ENCODE peak calls at places on chromosomes 6 and 20, in seven cellular contexts. S, R, D, W, U, Q and H are unnamed samples.
A peak's percentile ranks its signal among the peaks of the same experiment; 100 is the strongest.

GRCh38 chr20:14616003-14616402 is 278.6 kb upstream of the FLRT3 start:
- DNase-seq in S (no peak), R (no peak), D (no peak), W (no peak), U (no peak), Q (no peak), H (no peak)

GRCh38 chr6:23301546-23301945 is 732.2 kb downstream of the HDGFL1 start:
- DNase-seq in S (no peak), R (no peak), D (no peak), W (no peak), U (no peak), Q (no peak), H (no peak)

GRCh38 chr20:38177201-38177600 is 12.1 kb upstream of the TGM2 start:
- DNase-seq in S (no peak), R (no peak), D (no peak), W (no peak), U (no peak), Q (no peak), H (no peak)

GRCh38 chr20:24998631-24999445 is 6.3 kb upstream of the APMAP start:
- DNase-seq in S (peak; percentile 30), R (no peak), D (no peak), W (no peak), U (no peak), Q (peak; percentile 17), H (no peak)

GRCh38 chr6:146868671-146869209 is 270.0 kb downstream of the ADGB start:
- DNase-seq in S (no peak), R (no peak), D (no peak), W (no peak), U (no peak), Q (no peak), H (no peak)

GRCh38 chr6:56570434-56571359 is 72.0 kb downstream of the DST start:
- DNase-seq in S (no peak), R (peak; percentile 16), D (no peak), W (peak; percentile 20), U (no peak), Q (no peak), H (no peak)

GRCh38 chr20:10508060-10508459 is 73.0 kb downstream of the SLX4IP start:
- DNase-seq in S (no peak), R (no peak), D (no peak), W (no peak), U (no peak), Q (no peak), H (no peak)

GRCh38 chr20:8756410-8756809 is 312.5 kb upstream of the PLCB4 start:
- DNase-seq in S (no peak), R (peak; percentile 35), D (no peak), W (peak; percentile 93), U (no peak), Q (no peak), H (no peak)

GRCh38 chr6:149484733-149485700 is at the start of gene ZC3H12D:
- DNase-seq in S (no peak), R (peak; percentile 46), D (peak; percentile 75), W (peak; percentile 34), U (peak; percentile 76), Q (peak; percentile 59), H (peak; percentile 80)

GRCh38 chr20:36314734-36315544 is 8.8 kb downstream of the DLGAP4 start:
- DNase-seq in S (peak; percentile 43), R (no peak), D (peak; percentile 43), W (no peak), U (no peak), Q (peak; percentile 28), H (no peak)

GRCh38 chr6:142816024-142816423 is 129.0 kb downstream of the HIVEP2 start:
- DNase-seq in S (no peak), R (no peak), D (no peak), W (no peak), U (no peak), Q (no peak), H (no peak)

GRCh38 chr6:168559574-168560098 is 118.7 kb downstream of the SMOC2 start:
- DNase-seq in S (no peak), R (no peak), D (no peak), W (no peak), U (no peak), Q (no peak), H (no peak)

GRCh38 chr6:167408235-167408869 is 83.5 kb downstream of the TTLL2 start:
- DNase-seq in S (no peak), R (no peak), D (no peak), W (no peak), U (no peak), Q (peak; percentile 27), H (no peak)

GRCh38 chr6:167404385-167405049 is 79.6 kb downstream of the TTLL2 start:
- DNase-seq in S (no peak), R (no peak), D (no peak), W (no peak), U (no peak), Q (peak; percentile 14), H (no peak)

GRCh38 chr6:167407239-167408064 is 82.6 kb downstream of the TTLL2 start:
- DNase-seq in S (peak; percentile 47), R (no peak), D (peak; percentile 42), W (no peak), U (no peak), Q (peak; percentile 25), H (no peak)

GRCh38 chr6:167403427-167403826 is 78.5 kb downstream of the TTLL2 start:
- DNase-seq in S (no peak), R (no peak), D (no peak), W (no peak), U (no peak), Q (no peak), H (no peak)

DNA sequence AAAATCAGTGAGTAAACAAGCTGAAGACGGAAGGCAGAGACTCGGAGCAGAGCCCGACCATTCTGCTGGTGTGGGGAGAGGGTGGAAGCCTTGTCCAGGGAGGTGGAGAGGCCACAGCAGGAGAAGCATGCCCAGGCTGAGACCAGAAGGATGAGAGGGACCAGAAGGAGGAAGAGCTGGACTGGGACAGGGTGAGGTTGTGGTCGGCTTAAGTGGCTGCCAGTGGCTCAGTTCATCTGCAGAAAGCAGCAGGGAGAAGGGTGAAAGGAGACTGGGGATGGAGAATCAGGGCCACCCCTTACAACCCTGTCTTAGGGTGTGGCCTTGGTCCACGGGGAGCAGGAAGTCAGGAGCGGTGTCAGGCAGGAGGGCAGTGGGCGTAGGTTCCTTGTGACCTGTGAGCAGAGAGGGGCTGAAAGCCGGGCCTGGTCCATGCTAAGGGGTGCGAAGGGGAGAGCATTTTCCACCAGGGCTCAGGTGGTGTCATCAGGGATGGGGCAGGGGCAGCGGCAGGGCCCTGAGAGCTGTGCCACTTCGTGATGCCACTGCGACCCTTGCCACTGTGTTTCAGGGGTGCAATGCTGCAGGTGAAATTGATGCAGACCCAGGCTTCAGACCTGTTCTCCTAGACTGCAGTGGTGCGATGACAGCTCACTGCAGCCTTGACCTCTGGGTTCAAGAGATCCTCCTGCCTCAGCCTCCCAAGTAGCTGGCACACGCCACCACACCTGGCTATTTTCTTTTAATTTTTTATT is 81.1 kb downstream of the TTLL2 start:
- DNase-seq in S (no peak), R (no peak), D (no peak), W (no peak), U (no peak), Q (no peak), H (no peak)
- H3K9me3 ChIP-seq in S (no peaks in the 10 kb centered on the region), R (no peaks in the 10 kb centered on the region), D (no peaks in the 10 kb centered on the region), W (no peaks in the 10 kb centered on the region), U (no peaks in the 10 kb centered on the region), Q (no peaks in the 10 kb centered on the region), H (no peaks in the 10 kb centered on the region)

DNA sequence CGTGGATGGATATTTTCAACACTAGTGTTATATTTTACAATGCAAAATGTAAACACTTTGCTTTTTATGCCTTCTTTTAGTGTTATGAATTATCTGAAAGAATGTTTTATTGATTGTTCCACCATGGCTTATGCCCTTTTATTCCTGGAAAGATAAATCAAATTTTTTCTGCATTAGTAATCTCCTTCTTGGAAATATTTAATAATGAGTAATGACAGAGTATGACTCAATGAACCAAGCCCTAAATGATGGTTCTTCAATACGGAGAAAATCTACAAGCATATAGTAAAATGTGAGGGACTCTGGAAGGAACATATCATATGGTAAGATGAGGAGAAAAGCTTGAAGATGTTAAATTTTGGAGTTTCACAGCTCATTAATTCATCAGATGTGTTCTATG is 929.6 kb downstream of the C6orf118 start:
- DNase-seq in S (no peak), R (no peak), D (no peak), W (no peak), U (no peak), Q (no peak), H (no peak)
- H3K9me3 ChIP-seq in S (no peaks in the 10 kb centered on the region), R (no peaks in the 10 kb centered on the region), D (no peaks in the 10 kb centered on the region), W (no peaks in the 10 kb centered on the region), U (peaks cover 11% of the 10 kb centered on the region), Q (no peaks in the 10 kb centered on the region), H (no peaks in the 10 kb centered on the region)

GRCh38 chr6:27442932-27443331 is 30.0 kb downstream of the ZNF184 start:
- DNase-seq in S (no peak), R (no peak), D (no peak), W (no peak), U (no peak), Q (no peak), H (no peak)

GRCh38 chr6:27452496-27452897 is 20.4 kb downstream of the ZNF184 start:
- DNase-seq in S (no peak), R (no peak), D (no peak), W (no peak), U (no peak), Q (no peak), H (no peak)

GRCh38 chr6:27451660-27452390 is 21.1 kb downstream of the ZNF184 start:
- DNase-seq in S (no peak), R (no peak), D (no peak), W (no peak), U (no peak), Q (no peak), H (no peak)

DNA sequence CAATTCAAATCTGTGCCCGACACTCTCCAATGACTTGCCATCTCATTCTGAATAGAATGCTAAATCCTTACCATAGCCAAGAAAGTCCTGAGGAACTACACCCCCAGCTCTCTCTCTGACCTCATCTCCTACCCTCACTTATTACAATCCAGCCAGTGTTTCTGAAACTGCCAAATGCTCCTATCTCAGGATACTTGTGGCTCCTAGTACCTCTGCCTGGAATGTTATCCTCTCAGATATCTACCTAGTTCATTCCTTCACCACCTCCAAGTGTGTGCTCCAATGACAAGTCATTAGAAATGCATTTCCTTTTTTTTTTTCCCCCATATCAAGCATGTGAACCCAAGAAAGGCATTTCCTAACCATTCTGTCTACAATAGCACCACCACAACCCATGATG is 24.4 kb downstream of the ZNF184 start:
- DNase-seq in S (no peak), R (no peak), D (no peak), W (no peak), U (no peak), Q (no peak), H (no peak)
- H3K9me3 ChIP-seq in S (peaks cover 52% of the 10 kb centered on the region), R (no peaks in the 10 kb centered on the region), D (peaks cover 92% of the 10 kb centered on the region), W (peaks cover 72% of the 10 kb centered on the region), U (peaks cover 94% of the 10 kb centered on the region), Q (peaks cover 56% of the 10 kb centered on the region), H (peaks cover 46% of the 10 kb centered on the region)

DNA sequence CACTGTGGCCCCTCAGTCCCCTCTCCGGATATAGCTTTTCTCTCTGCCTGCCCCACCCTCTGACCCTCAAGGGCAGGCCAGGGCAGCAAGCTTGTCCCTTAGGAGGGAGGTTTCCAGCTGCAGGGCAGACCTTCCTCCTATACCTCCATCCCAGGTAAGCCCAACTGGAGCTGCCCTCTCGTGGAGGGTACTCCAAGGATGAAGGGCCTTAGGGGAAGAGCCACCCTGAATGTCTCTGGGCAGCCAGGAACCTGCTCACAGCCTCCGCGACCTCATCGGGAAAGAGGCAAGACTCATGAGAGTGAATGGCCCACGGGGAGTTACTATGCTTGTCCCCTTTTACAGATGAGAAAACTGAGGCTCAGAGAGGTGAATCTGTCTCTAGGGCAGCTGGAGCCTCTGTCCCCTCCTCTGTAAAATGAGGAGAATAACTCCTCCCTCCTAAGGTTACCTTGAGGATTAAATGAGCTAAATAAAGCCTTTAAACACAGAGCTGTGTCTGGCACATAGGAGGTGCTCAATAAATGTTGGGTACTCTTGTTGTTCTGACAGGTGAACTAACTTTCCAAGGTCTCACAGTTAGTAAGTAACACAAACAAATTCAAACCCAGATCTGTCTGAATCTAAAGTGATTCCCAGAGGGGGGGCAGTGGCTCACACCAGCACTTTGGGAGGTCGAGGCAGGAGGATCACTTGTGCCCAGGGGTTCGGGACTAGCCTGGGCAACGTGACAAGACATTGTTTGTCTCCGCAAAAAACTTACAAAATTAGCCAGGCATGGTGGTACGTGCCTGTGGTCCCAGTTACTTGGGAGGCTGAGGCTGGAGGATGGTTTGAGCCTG is 12.1 kb downstream of the SRXN1 start:
- DNase-seq in S (no peak), R (no peak), D (peak; percentile 31), W (no peak), U (no peak), Q (no peak), H (no peak)
- H3K9me3 ChIP-seq in S (no peaks in the 10 kb centered on the region), R (no peaks in the 10 kb centered on the region), D (no peaks in the 10 kb centered on the region), W (no peaks in the 10 kb centered on the region), U (no peaks in the 10 kb centered on the region), Q (no peaks in the 10 kb centered on the region), H (no peaks in the 10 kb centered on the region)